ENCODE peak calls at places on chromosome 6, in eight cellular contexts. J is HFF-Myc; H is activated naive CD8-positive, alpha-beta T cell treated with anti-CD3 and anti-CD28 coated beads for 36 hours; O is naive B cell; P is stimulated activated naive CD4-positive, alpha-beta T cell; E is RWPE2; U is islet precursor cell; R is NT2/D1. L is an unnamed sample.

GRCh38 chr6:129567374-129567773 is 142.6 kb downstream of the ARHGAP18 start:
- DNase-seq in J (no peak), H (peak), O (no peak), P (no peak), E (no peak), U (no peak), R (peak), L (no peak)

GRCh38 chr6:87393026-87393622 is 14.6 kb upstream of the CFAP206 start:
- DNase-seq in J (peak), H (peak), O (peak), P (peak), E (no peak), U (no peak), R (peak), L (peak)

GRCh38 chr6:9428416-9429172 is 986.3 kb downstream of the TFAP2A start:
- DNase-seq in J (no peak), H (no peak), O (no peak), P (no peak), E (no peak), U (no peak), R (no peak), L (no peak)

GRCh38 chr6:119628691-119629621 is 279.4 kb upstream of the MAN1A1 start:
- DNase-seq in J (no peak), H (no peak), O (no peak), P (no peak), E (no peak), U (no peak), R (no peak), L (no peak)

GRCh38 chr6:27617046-27617687 is 144.3 kb upstream of the ZNF184 start:
- DNase-seq in J (no peak), H (no peak), O (no peak), P (no peak), E (no peak), U (peak), R (no peak), L (peak)

GRCh38 chr6:93177918-93178317 is 241.4 kb downstream of the EPHA7 start:
- DNase-seq in J (no peak), H (no peak), O (no peak), P (no peak), E (no peak), U (no peak), R (no peak), L (no peak)

GRCh38 chr6:19434065-19434464 is 403.1 kb upstream of the ID4 start:
- DNase-seq in J (no peak), H (no peak), O (no peak), P (no peak), E (no peak), U (no peak), R (no peak), L (no peak)

GRCh38 chr6:6026513-6027205 is 19.9 kb upstream of the NRN1 start:
- DNase-seq in J (no peak), H (no peak), O (no peak), P (no peak), E (no peak), U (no peak), R (no peak), L (no peak)

GRCh38 chr6:141326426-141326825 is 806.3 kb upstream of the GJE1 start:
- DNase-seq in J (peak), H (peak), O (no peak), P (no peak), E (peak), U (peak), R (no peak), L (peak)

GRCh38 chr6:49052901-49053300 is 410.2 kb downstream of the MMUT start:
- DNase-seq in J (no peak), H (no peak), O (no peak), P (no peak), E (no peak), U (no peak), R (no peak), L (no peak)

GRCh38 chr6:14121936-14122344 is 4.4 kb downstream of the CD83 start:
- DNase-seq in J (no peak), H (no peak), O (peak), P (no peak), E (no peak), U (no peak), R (no peak), L (no peak)